ENCODE peak calls at places on chromosome X, in six cellular contexts. One of them, this sample, is unnamed.

GRCh38 chrX:102546818-102547493 is 30.4 kb upstream of the TMSB15A start:
- DNase-seq in A549: no peak
- DNase-seq in NB4: no peak
- DNase-seq in K562: no peak
- DNase-seq in HepG2: no peak
- DNase-seq in HCT116: no peak
- DNase-seq in this sample: no peak

GRCh38 chrX:40733691-40734090 is 1.7 kb downstream of the MED14 start:
- DNase-seq in A549: no peak
- DNase-seq in NB4: no peak
- DNase-seq in K562: no peak
- DNase-seq in HepG2: no peak
- DNase-seq in HCT116: no peak
- DNase-seq in this sample: peak

GRCh38 chrX:129600981-129601424 is 53.8 kb downstream of the APLN start:
- DNase-seq in A549: peak
- DNase-seq in NB4: peak
- DNase-seq in K562: peak
- DNase-seq in HepG2: peak
- DNase-seq in HCT116: no peak
- DNase-seq in this sample: peak

GRCh38 chrX:7552758-7553157 is 290.2 kb upstream of the VCX start:
- DNase-seq in A549: no peak
- DNase-seq in NB4: peak
- DNase-seq in K562: no peak
- DNase-seq in HepG2: no peak
- DNase-seq in HCT116: no peak
- DNase-seq in this sample: no peak

GRCh38 chrX:51406688-51407519 is 74.3 kb downstream of the NUDT10 start:
- DNase-seq in A549: no peak
- DNase-seq in NB4: no peak
- DNase-seq in K562: peak
- DNase-seq in HepG2: no peak
- DNase-seq in HCT116: no peak
- DNase-seq in this sample: no peak

GRCh38 chrX:123291623-123292022 is 107.5 kb downstream of the GRIA3 start:
- DNase-seq in A549: no peak
- DNase-seq in NB4: no peak
- DNase-seq in K562: no peak
- DNase-seq in HepG2: no peak
- DNase-seq in HCT116: no peak
- DNase-seq in this sample: no peak

GRCh38 chrX:153925739-153926593 is at the start of gene ARHGAP4:
- DNase-seq in A549: no peak
- DNase-seq in NB4: no peak
- DNase-seq in K562: peak
- DNase-seq in HepG2: no peak
- DNase-seq in HCT116: peak
- DNase-seq in this sample: no peak

GRCh38 chrX:84047339-84047738 is 140.7 kb downstream of the RPS6KA6 start:
- DNase-seq in A549: no peak
- DNase-seq in NB4: no peak
- DNase-seq in K562: no peak
- DNase-seq in HepG2: no peak
- DNase-seq in HCT116: no peak
- DNase-seq in this sample: no peak

GRCh38 chrX:107672955-107673378 is 44.7 kb downstream of the PRPS1 start:
- DNase-seq in A549: peak
- DNase-seq in NB4: peak
- DNase-seq in K562: peak
- DNase-seq in HepG2: peak
- DNase-seq in HCT116: peak
- DNase-seq in this sample: peak
- TF ChIP-seq MAX in A549: peak
- TF ChIP-seq MAX in NB4: no peak
- TF ChIP-seq MAX in K562: no peak
- TF ChIP-seq MAX in HepG2: no peak
- TF ChIP-seq MAX in HCT116: no peak
- TF ChIP-seq MAX in this sample: no peak

GRCh38 chrX:120568047-120568446 is 7.3 kb upstream of the CUL4B start:
- DNase-seq in A549: no peak
- DNase-seq in NB4: no peak
- DNase-seq in K562: no peak
- DNase-seq in HepG2: no peak
- DNase-seq in HCT116: no peak
- DNase-seq in this sample: no peak
- TF ChIP-seq POLR2A in A549: no peak
- TF ChIP-seq POLR2A in NB4: no peak
- TF ChIP-seq POLR2A in K562: no peak
- TF ChIP-seq POLR2A in HepG2: no peak
- TF ChIP-seq POLR2A in HCT116: no peak
- TF ChIP-seq POLR2A in this sample: no peak

GRCh38 chrX:149161438-149162088 is 343.5 kb downstream of the IDS start:
- DNase-seq in A549: no peak
- DNase-seq in NB4: no peak
- DNase-seq in K562: no peak
- DNase-seq in HepG2: no peak
- DNase-seq in HCT116: no peak
- DNase-seq in this sample: no peak
- TF ChIP-seq MAX in A549: no peak
- TF ChIP-seq MAX in NB4: no peak
- TF ChIP-seq MAX in K562: no peak
- TF ChIP-seq MAX in HepG2: no peak
- TF ChIP-seq MAX in HCT116: no peak
- TF ChIP-seq MAX in this sample: no peak

DNA sequence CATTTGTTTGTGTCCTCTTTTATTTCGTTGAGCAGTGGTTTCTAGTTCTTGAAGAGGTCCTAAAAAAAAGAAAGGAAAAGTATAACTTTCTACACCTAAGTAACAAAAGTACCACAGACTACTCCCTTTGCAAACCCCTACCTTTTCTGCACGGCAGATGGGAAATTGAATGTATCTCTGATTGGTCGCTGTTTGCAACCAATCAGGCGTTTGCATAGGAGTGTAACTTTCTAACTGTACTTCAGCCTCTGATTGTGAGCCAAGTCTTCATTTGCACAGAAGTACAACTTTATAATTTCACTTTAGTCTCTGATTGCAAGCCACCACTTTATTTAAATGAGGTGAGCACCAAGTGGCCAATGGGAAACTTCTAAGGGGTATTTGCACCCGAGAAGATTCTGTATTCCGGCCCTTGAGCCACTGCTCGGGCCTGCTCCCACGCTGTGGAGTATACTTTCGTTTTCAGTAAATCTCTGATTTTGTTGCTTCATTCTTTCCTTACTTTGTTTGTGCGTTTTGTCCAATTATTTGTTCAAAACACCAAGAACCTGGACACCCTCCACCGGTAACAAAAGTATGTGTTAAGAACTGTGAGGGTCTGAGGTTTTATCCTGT is 40.3 kb upstream of the FHL1 start:
- DNase-seq in A549: no peak
- DNase-seq in NB4: no peak
- DNase-seq in K562: peak
- DNase-seq in HepG2: no peak
- DNase-seq in HCT116: no peak
- DNase-seq in this sample: no peak
- TF ChIP-seq POLR2A in A549: no peak
- TF ChIP-seq POLR2A in NB4: no peak
- TF ChIP-seq POLR2A in K562: no peak
- TF ChIP-seq POLR2A in HepG2: no peak
- TF ChIP-seq POLR2A in HCT116: no peak
- TF ChIP-seq POLR2A in this sample: no peak

GRCh38 chrX:21374163-21374993 is at the start of gene CNKSR2:
- DNase-seq in A549: peak
- DNase-seq in NB4: peak
- DNase-seq in K562: no peak
- DNase-seq in HepG2: no peak
- DNase-seq in HCT116: no peak
- DNase-seq in this sample: peak
- TF ChIP-seq MAX in A549: peak
- TF ChIP-seq MAX in NB4: no peak
- TF ChIP-seq MAX in K562: no peak
- TF ChIP-seq MAX in HepG2: no peak
- TF ChIP-seq MAX in HCT116: no peak
- TF ChIP-seq MAX in this sample: no peak

GRCh38 chrX:38803286-38803608 is 2.0 kb downstream of the MID1IP1 start:
- DNase-seq in A549: no peak
- DNase-seq in NB4: no peak
- DNase-seq in K562: no peak
- DNase-seq in HepG2: no peak
- DNase-seq in HCT116: no peak
- DNase-seq in this sample: peak

GRCh38 chrX:38803609-38804480 is 2.6 kb downstream of the MID1IP1 start:
- DNase-seq in A549: peak
- DNase-seq in NB4: peak
- DNase-seq in K562: peak
- DNase-seq in HepG2: peak
- DNase-seq in HCT116: peak
- DNase-seq in this sample: peak

GRCh38 chrX:38798956-38799355 is 2.3 kb upstream of the MID1IP1 start:
- DNase-seq in A549: no peak
- DNase-seq in NB4: no peak
- DNase-seq in K562: no peak
- DNase-seq in HepG2: no peak
- DNase-seq in HCT116: no peak
- DNase-seq in this sample: peak

GRCh38 chrX:38799995-38800394 is 1.3 kb upstream of the MID1IP1 start:
- DNase-seq in A549: no peak
- DNase-seq in NB4: peak
- DNase-seq in K562: peak
- DNase-seq in HepG2: peak
- DNase-seq in HCT116: no peak
- DNase-seq in this sample: no peak

DNA sequence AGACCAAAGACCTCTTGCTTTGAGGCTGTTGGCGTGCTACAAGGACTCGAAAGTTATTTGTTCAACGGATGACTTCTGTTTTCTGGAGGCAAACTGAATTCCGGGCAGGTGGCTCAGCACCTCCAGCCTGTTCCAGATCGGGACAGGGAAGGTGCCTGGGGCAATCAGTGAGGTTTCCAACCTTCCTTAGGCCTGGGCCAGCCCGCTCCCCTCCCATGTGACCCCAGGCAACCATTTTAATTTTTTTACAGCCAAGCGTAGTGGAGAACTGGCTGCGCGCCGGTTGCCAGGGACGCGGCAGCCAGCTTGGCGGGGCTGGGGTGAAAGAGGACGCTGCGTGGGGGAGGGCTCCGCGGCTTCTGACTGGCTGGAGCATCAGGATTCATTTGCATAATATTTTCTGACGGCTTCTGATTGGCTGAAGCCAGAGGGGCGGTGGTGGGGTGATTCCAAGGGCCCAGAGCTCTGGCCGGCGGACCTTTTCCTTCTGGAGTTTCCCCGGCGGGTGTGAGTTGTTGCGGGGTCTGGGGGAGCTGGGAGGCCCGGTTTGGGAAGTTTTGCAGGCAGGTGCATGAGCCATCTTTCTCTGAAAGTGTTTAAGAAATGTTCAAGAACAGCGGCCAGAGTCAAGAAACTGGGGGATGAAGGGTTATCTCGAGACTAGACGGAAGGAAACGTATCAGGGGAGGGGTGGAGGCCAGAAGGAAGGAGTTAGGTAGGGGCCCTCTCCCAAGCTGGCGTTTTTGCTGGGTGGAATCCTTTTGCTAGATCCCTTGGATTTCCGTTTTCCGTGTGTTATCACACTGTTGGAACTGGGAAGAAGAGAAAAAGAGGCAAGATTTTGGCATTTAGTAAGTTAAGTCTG is at the start of gene MID1IP1:
- DNase-seq in A549: peak
- DNase-seq in NB4: peak
- DNase-seq in K562: peak
- DNase-seq in HepG2: peak
- DNase-seq in HCT116: peak
- DNase-seq in this sample: peak
- TF ChIP-seq POLR2A in A549: no peak
- TF ChIP-seq POLR2A in NB4: peak
- TF ChIP-seq POLR2A in K562: peak
- TF ChIP-seq POLR2A in HepG2: peak
- TF ChIP-seq POLR2A in HCT116: no peak
- TF ChIP-seq POLR2A in this sample: peak

DNA sequence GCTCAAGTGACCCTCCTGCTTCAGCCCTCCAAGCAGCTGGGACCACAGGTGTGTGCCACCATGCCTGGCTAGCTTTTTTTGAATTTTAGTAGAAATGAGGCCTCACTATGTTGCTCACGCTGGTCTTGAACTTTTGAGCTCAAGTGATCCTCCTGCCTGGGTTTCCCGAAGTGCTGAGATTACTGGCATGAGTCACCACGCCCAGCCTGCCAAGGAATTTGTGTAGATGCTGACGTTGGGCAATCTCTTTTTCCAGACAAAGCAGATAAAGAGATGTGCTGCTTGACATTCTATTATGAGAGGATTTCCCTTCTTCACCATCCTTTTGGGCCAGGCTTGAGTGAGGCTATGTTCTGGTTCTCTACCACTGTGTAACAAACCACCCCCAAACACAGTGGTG is 254.5 kb upstream of the RPS6KA3 start:
- DNase-seq in A549: no peak
- DNase-seq in NB4: no peak
- DNase-seq in K562: no peak
- DNase-seq in HepG2: no peak
- DNase-seq in HCT116: no peak
- DNase-seq in this sample: no peak
- TF ChIP-seq MAX in A549: no peak
- TF ChIP-seq MAX in NB4: no peak
- TF ChIP-seq MAX in K562: no peak
- TF ChIP-seq MAX in HepG2: no peak
- TF ChIP-seq MAX in HCT116: no peak
- TF ChIP-seq MAX in this sample: no peak